ENCODE peak calls at places on chromosome 17, in four cellular contexts. T is cardiac muscle cell, A is choroid plexus epithelial cell, U is AG10803. R is an unnamed sample.

GRCh38 chr17:52824542-52824941 is 666.0 kb upstream of the CA10 start:
- DNase-seq in T (no peak), A (no peak), U (no peak), R (no peak)

GRCh38 chr17:17837966-17838962 is 1.5 kb upstream of the SREBF1 start:
- DNase-seq in T (no peak), A (no peak), U (no peak), R (peak; percentile 76)

GRCh38 chr17:63540581-63540980 is 9.7 kb upstream of the DCAF7 start:
- DNase-seq in T (no peak), A (no peak), U (no peak), R (no peak)

GRCh38 chr17:57443781-57444180 is 187.5 kb downstream of the MSI2 start:
- DNase-seq in T (no peak), A (no peak), U (no peak), R (no peak)

GRCh38 chr17:44062871-44063270 is 3.6 kb downstream of the LSM12 start:
- DNase-seq in T (no peak), A (no peak), U (no peak), R (no peak)

GRCh38 chr17:17851101-17851500 is 14.3 kb upstream of the SREBF1 start:
- DNase-seq in T (peak; percentile 87), A (no peak), U (no peak), R (no peak)

GRCh38 chr17:3556239-3556904 is 1.2 kb downstream of the TRPV3 start:
- DNase-seq in T (no peak), A (no peak), U (no peak), R (no peak)

GRCh38 chr17:31525801-31526549 is 134.5 kb downstream of the RAB11FIP4 start:
- DNase-seq in T (no peak), A (no peak), U (peak; percentile 12), R (no peak)

GRCh38 chr17:44191941-44192496 is 5.2 kb downstream of the TMUB2 start:
- DNase-seq in T (no peak), A (no peak), U (no peak), R (no peak)

GRCh38 chr17:47650525-47651522 is 1.1 kb downstream of the KPNB1 start:
- DNase-seq in T (peak; percentile 96), A (peak; percentile 97), U (peak; percentile 97), R (peak; percentile 96)

GRCh38 chr17:21419299-21420239 is 43.4 kb downstream of the KCNJ12 start:
- DNase-seq in T (no peak), A (no peak), U (no peak), R (no peak)

GRCh38 chr17:7004398-7005253 is 7.8 kb upstream of the RNASEK start:
- DNase-seq in T (peak; percentile 75), A (peak; percentile 73), U (peak; percentile 52), R (peak; percentile 77)

GRCh38 chr17:30589431-30589830 is 112.2 kb downstream of the GOSR1 start:
- DNase-seq in T (no peak), A (no peak), U (no peak), R (no peak)

GRCh38 chr17:9924735-9925191 is 19.7 kb upstream of the RCVRN start:
- DNase-seq in T (peak; percentile 77), A (peak; percentile 85), U (peak; percentile 64), R (peak; percentile 76)

GRCh38 chr17:83069931-83070374 is 9.5 kb upstream of the METRNL start:
- DNase-seq in T (no peak), A (no peak), U (no peak), R (no peak)

GRCh38 chr17:19421926-19422325 is 10.9 kb downstream of the RNF112 start:
- DNase-seq in T (no peak), A (no peak), U (no peak), R (no peak)

GRCh38 chr17:9211133-9211765 is 189.9 kb downstream of the NTN1 start:
- DNase-seq in T (no peak), A (no peak), U (no peak), R (no peak)

GRCh38 chr17:9223531-9223930 is 202.2 kb downstream of the NTN1 start:
- DNase-seq in T (no peak), A (no peak), U (no peak), R (no peak)

GRCh38 chr17:382644-383533 is 30.3 kb upstream of the RPH3AL start:
- DNase-seq in T (peak; percentile 40), A (peak; percentile 83), U (peak; percentile 54), R (peak; percentile 52)

GRCh38 chr17:36608794-36609497 is 7.6 kb downstream of the MRM1 start:
- DNase-seq in T (peak; percentile 63), A (peak; percentile 87), U (peak; percentile 65), R (peak; percentile 82)

GRCh38 chr17:73650147-73650546 is 5.9 kb upstream of the SDK2 start:
- DNase-seq in T (peak; percentile 56), A (peak; percentile 42), U (no peak), R (no peak)

GRCh38 chr17:43418441-43419374 is 19.9 kb downstream of the ARL4D start:
- DNase-seq in T (peak; percentile 35), A (peak; percentile 90), U (peak; percentile 88), R (peak; percentile 78)

GRCh38 chr17:54968954-54969400 is 412 bp downstream of the STXBP4 start:
- DNase-seq in T (peak; percentile 53), A (peak; percentile 49), U (peak; percentile 40), R (peak; percentile 42)

GRCh38 chr17:66620528-66620927 is 214.4 kb upstream of the CACNG5 start:
- DNase-seq in T (no peak), A (no peak), U (no peak), R (no peak)

GRCh38 chr17:17043668-17044226 is 1.5 kb downstream of the MPRIP start:
- DNase-seq in T (peak; percentile 47), A (no peak), U (no peak), R (no peak)

GRCh38 chr17:31371511-31372097 is 19.9 kb upstream of the RAB11FIP4 start:
- DNase-seq in T (no peak), A (peak; percentile 83), U (peak; percentile 43), R (peak; percentile 74)

GRCh38 chr17:32795339-32795979 is 81.5 kb downstream of the MYO1D start:
- DNase-seq in T (no peak), A (peak; percentile 10), U (no peak), R (peak; percentile 34)

GRCh38 chr17:43014946-43015519 is 7.2 kb downstream of the VAT1 start:
- DNase-seq in T (no peak), A (peak; percentile 26), U (no peak), R (no peak)

DNA sequence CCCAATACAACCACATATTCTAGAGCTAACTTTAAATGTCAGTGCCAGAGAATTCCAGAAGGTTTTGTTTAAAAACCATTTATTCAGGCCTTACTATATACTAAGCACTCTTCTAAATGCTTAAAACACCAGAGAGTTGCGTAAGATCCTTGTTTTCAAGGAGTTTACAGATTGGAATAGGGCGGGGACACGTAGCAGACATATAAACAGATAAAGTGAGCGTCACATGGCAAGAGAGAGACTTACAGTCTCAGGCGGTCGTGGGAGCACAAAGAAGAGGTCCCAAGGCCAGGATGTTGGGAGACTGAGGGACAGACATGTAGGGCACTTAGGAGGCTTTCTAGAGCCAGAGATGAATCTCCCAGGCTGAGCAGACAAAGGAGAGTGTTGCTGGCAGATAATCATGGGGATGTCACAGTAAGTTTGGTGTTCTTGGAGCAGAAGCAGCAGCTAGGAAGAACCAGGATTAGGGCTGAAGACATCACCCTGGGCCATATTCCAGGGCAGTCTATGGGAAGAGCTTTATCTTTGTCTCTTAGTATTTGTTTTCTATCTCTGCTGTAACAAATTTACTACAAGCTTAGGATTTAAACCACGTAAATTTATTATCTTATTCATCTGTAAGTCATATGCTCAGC is 119.0 kb upstream of the ANKFN1 start:
- DNase-seq in T (no peak), A (no peak), U (no peak), R (no peak)
- TF ChIP-seq CTCF in T (no peak), A (no peak), U (no peak), R (no peak)

GRCh38 chr17:74715144-74715543 is 2.4 kb upstream of the CD300LF start:
- DNase-seq in T (no peak), A (no peak), U (no peak), R (no peak)

GRCh38 chr17:74711058-74711824 is 1.5 kb downstream of the CD300LF start:
- DNase-seq in T (no peak), A (no peak), U (no peak), R (no peak)

GRCh38 chr17:74713199-74713755 is 554 bp upstream of the CD300LF start:
- DNase-seq in T (no peak), A (no peak), U (no peak), R (no peak)

GRCh38 chr17:74712301-74712700 is 422 bp downstream of the CD300LF start:
- DNase-seq in T (no peak), A (no peak), U (no peak), R (no peak)

GRCh38 chr17:74712756-74713155 is at the start of gene CD300LF:
- DNase-seq in T (no peak), A (no peak), U (no peak), R (no peak)
- H3K4me3 ChIP-seq in T (no peak within 1 kb of the TSS), A (no peak within 1 kb of the TSS), U (no peak within 1 kb of the TSS), R (no peak within 1 kb of the TSS)

GRCh38 chr17:74865504-74866197 is 6.0 kb upstream of the GRIN2C start:
- DNase-seq in T (no peak), A (no peak), U (no peak), R (no peak)
- TF ChIP-seq CTCF in T (no peak), A (no peak), U (no peak), R (no peak)

GRCh38 chr17:79212150-79213087 is 137.8 kb downstream of the ENGASE start:
- DNase-seq in T (no peak), A (no peak), U (no peak), R (no peak)
- H3K4me3 ChIP-seq in T (no peak overlapping the region), A (no peak overlapping the region), U (no peak overlapping the region), R (no peak overlapping the region)

GRCh38 chr17:72429066-72429638 is 308.3 kb downstream of the SOX9 start:
- DNase-seq in T (no peak), A (no peak), U (no peak), R (no peak)
- TF ChIP-seq CTCF in T (no peak), A (no peak), U (no peak), R (no peak)

GRCh38 chr17:77696151-77696719 is 262.3 kb upstream of the TNRC6C start:
- DNase-seq in T (peak; percentile 30), A (no peak), U (no peak), R (no peak)

GRCh38 chr17:77697480-77698400 is 260.8 kb upstream of the TNRC6C start:
- DNase-seq in T (no peak), A (no peak), U (no peak), R (no peak)

GRCh38 chr17:77695386-77695785 is 263.1 kb upstream of the TNRC6C start:
- DNase-seq in T (no peak), A (no peak), U (no peak), R (no peak)

GRCh38 chr17:77698903-77699615 is 259.4 kb upstream of the TNRC6C start:
- DNase-seq in T (no peak), A (no peak), U (no peak), R (no peak)

DNA sequence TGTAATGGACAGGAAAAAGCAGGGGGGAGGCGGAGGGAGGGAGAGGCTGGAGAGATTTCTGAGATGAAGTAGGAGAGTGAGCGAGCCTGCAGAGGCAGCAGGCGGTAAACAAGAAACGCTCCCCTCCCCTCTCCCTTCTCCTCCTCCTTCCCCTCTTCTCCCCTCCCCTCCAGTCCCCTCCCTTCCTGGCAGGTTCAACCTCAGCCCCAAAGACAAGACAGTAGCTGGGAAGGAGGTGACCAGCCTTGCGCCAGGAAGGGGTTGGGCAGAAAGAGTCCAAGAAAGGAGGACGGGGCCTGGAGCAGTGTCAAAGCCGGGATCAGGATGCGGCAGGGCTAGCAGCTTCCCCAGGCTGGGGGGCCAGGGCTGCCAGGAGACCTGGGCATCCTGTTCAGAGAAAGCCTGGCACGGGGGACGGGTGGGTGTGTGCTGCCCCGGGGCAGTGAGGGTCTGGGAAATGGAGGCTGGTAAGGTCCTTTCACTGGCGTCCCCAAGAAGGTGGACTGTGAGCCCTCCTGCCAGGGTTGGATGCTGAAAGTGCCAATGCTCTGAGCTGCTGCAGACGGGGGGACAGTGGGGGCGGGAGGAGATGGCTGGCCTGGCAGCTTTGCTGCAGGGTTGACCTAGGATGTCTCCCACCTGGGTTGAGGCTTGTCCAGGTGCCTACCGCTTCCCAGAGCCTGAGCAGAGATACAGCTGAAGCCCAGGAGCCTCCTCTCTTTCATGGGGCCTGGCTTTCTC is 261.6 kb upstream of the TNRC6C start:
- DNase-seq in T (no peak), A (no peak), U (no peak), R (no peak)
- H3K4me3 ChIP-seq in T (no peak overlapping the region), A (no peak overlapping the region), U (no peak overlapping the region), R (no peak overlapping the region)

R was measured in cardiac fibroblast.